ENCODE peak calls at places on chromosomes 1 and 21, in nine cellular contexts. G is colonic mucosa; W is CD4-positive, alpha-beta T cell; O is fibroblast of mammary gland; P is H9; A is neural progenitor cell; C is lower lobe of right lung; E is uterus; L is A549. Y is an unnamed sample.

GRCh38 chr21:35561076-35561475 is 499.2 kb downstream of the SETD4 start:
- DNase-seq in W (no peak), L (no peak), A (no peak), G (no peak), C (no peak), O (no peak), E (no peak), P (no peak), Y (no peak)

GRCh38 chr1:116372651-116373444 is at the start of gene ATP1A1:
- DNase-seq in W (peak; percentile 99), O (peak; percentile 84), P (peak; percentile 96), E (peak; percentile 98), C (peak; percentile 99), A (peak; percentile 97), L (peak; percentile 56), G (peak; percentile 99), Y (peak; percentile 98)

GRCh38 chr1:22916469-22916817 is 56.2 kb downstream of the LACTBL1 start:
- DNase-seq in C (peak; percentile 51), P (no peak), W (no peak), A (no peak), O (no peak), G (no peak), L (no peak), E (no peak), Y (no peak)

GRCh38 chr1:196209983-196210382 is 398.3 kb downstream of the KCNT2 start:
- DNase-seq in G (no peak), W (no peak), O (peak; percentile 88), C (no peak), L (no peak), A (no peak), P (no peak), E (no peak), Y (no peak)

GRCh38 chr1:175410560-175410959 is 218.0 kb upstream of the KIAA0040 start:
- DNase-seq in O (no peak), L (no peak), P (no peak), A (no peak), E (no peak), C (no peak), W (no peak), G (no peak), Y (no peak)

GRCh38 chr1:182197555-182197954 is 136.0 kb upstream of the ZNF648 start:
- DNase-seq in W (no peak), C (no peak), L (no peak), P (no peak), G (no peak), O (peak; percentile 78), A (no peak), E (peak; percentile 40), Y (no peak)

GRCh38 chr1:16122361-16122881 is 33.4 kb downstream of the EPHA2 start:
- DNase-seq in O (peak; percentile 58), A (no peak), P (peak; percentile 59), C (peak; percentile 45), W (no peak), L (no peak), G (no peak), E (no peak), Y (peak; percentile 46)

GRCh38 chr1:8349961-8350360 is 32.0 kb downstream of the SLC45A1 start:
- DNase-seq in O (peak; percentile 77), P (no peak), L (no peak), E (peak; percentile 75), W (no peak), G (no peak), C (peak; percentile 47), A (no peak), Y (no peak)

GRCh38 chr1:77614037-77614436 is 68.4 kb downstream of the ZZZ3 start:
- DNase-seq in O (no peak), G (no peak), C (no peak), E (no peak), A (no peak), P (no peak), L (no peak), W (no peak), Y (no peak)

GRCh38 chr1:100455478-100456072 is 82.4 kb upstream of the GPR88 start:
- DNase-seq in C (no peak), W (no peak), P (no peak), O (peak; percentile 18), G (no peak), L (no peak), A (no peak), E (no peak), Y (no peak)

GRCh38 chr1:211543003-211543402 is 36.0 kb downstream of the SLC30A1 start:
- DNase-seq in A (no peak), O (no peak), E (no peak), G (no peak), C (no peak), P (no peak), W (no peak), L (no peak), Y (no peak)

GRCh38 chr21:42617476-42617875 is 35.9 kb upstream of the PDE9A start:
- DNase-seq in C (no peak), E (no peak), W (no peak), G (no peak), O (no peak), L (no peak), A (no peak), P (no peak), Y (no peak)

GRCh38 chr1:19163261-19163660 is 46.8 kb downstream of the UBR4 start:
- DNase-seq in W (no peak), O (peak; percentile 86), A (no peak), G (no peak), C (no peak), E (no peak), P (no peak), L (no peak), Y (no peak)

GRCh38 chr1:151036356-151036755 is at the start of gene BNIPL:
- DNase-seq in P (no peak), G (no peak), C (no peak), E (no peak), W (no peak), O (no peak), L (no peak), A (no peak), Y (no peak)

GRCh38 chr1:56068908-56069307 is 510.5 kb downstream of the PLPP3 start:
- DNase-seq in G (no peak), O (peak; percentile 84), A (no peak), L (no peak), C (no peak), W (no peak), P (no peak), E (no peak), Y (no peak)

GRCh38 chr1:230768903-230769570 is 21.8 kb downstream of the CAPN9 start:
- DNase-seq in P (no peak), E (no peak), O (peak; percentile 35), L (no peak), A (no peak), C (no peak), W (no peak), G (no peak), Y (no peak)

GRCh38 chr1:150957666-150958065 is 17.0 kb downstream of the CERS2 start:
- DNase-seq in G (no peak), L (no peak), P (no peak), W (no peak), E (no peak), O (no peak), C (no peak), A (no peak), Y (no peak)

GRCh38 chr1:180424848-180425457 is 77.4 kb downstream of the ACBD6 start:
- DNase-seq in G (no peak), L (no peak), C (no peak), P (no peak), W (no peak), A (peak; percentile 51), O (peak; percentile 13), E (no peak), Y (no peak)

GRCh38 chr21:36839735-36840134 is 126.7 kb downstream of the HLCS start:
- DNase-seq in G (no peak), L (no peak), P (no peak), A (no peak), E (no peak), W (no peak), C (no peak), O (no peak), Y (no peak)

GRCh38 chr1:179953974-179954493 is 576 bp upstream of the CEP350 start:
- DNase-seq in C (no peak), E (peak; percentile 26), A (peak; percentile 39), W (no peak), P (no peak), G (no peak), O (peak; percentile 61), L (peak; percentile 18), Y (peak; percentile 53)

GRCh38 chr21:29789393-29789792 is 150.4 kb downstream of the GRIK1 start:
- DNase-seq in L (no peak), P (no peak), W (no peak), O (no peak), C (no peak), G (no peak), E (no peak), A (no peak), Y (no peak)
- TF ChIP-seq CTCF in L (no peak), P (no peak), W (no peak), O (no peak), C (no peak), G (no peak), E (no peak), A (no peak), Y (no peak)

GRCh38 chr1:39129514-39129913 is 75.0 kb upstream of the MACF1 start:
- DNase-seq in L (no peak), P (no peak), W (no peak), C (no peak), E (no peak), G (no peak), O (peak; percentile 52), A (peak; percentile 21), Y (no peak)
- TF ChIP-seq CTCF in L (peak; percentile 38), P (peak; percentile 50), W (no peak), C (peak; percentile 17), E (peak; percentile 26), G (no peak), O (peak; percentile 39), A (peak; percentile 36), Y (no peak)

DNA sequence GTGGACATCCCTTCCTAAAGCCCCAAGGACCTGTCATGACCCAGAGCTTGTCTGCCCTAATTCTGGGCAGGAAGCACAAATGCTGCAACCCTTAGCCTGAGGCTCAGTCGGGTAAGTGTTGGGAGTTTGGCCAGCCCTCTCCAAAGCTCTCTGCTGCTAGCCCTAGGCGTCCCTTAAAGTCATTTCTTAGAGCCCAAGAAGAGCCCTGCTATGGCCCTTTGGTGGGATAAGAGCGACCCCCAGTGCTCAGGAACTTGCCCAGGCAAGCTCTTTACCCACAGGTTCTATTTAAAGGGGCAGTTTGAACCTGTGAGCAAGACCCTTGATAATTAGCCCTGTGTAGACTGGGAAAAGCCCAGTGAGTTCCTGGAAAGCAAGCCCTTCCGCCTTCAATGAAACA is 356.8 kb downstream of the RRAGC start:
- DNase-seq in P (peak; percentile 87), O (no peak), W (no peak), L (no peak), G (no peak), E (no peak), C (no peak), A (peak; percentile 91), Y (no peak)
- TF ChIP-seq CTCF in P (peak; percentile 92), O (no peak), W (no peak), L (no peak), G (no peak), E (no peak), C (peak; percentile 8), A (peak; percentile 92), Y (no peak)

GRCh38 chr1:168019407-168019806 is 82.5 kb upstream of the MPC2 start:
- DNase-seq in P (no peak), G (no peak), C (no peak), O (no peak), A (peak; percentile 16), W (no peak), L (no peak), E (no peak), Y (no peak)
- TF ChIP-seq CTCF in P (no peak), G (no peak), C (no peak), O (no peak), A (no peak), W (no peak), L (no peak), E (no peak), Y (no peak)

GRCh38 chr1:11502516-11502915 is 23.6 kb downstream of the DISP3 start:
- DNase-seq in L (no peak), G (no peak), O (no peak), E (no peak), P (no peak), W (no peak), A (no peak), C (no peak), Y (peak; percentile 11)
- TF ChIP-seq CTCF in L (no peak), G (no peak), O (no peak), E (no peak), P (no peak), W (no peak), A (no peak), C (no peak), Y (no peak)